ENCODE peak calls at places on chromosomes 4 and X, in seven cellular contexts. One of them, this sample, is unnamed. For H3K4me1, the result is how much of the 10 kb centered on the place peaks cover.

GRCh38 chrX:103688949-103689348 is 2.5 kb upstream of the MORF4L2 start:
- DNase-seq in ascending aorta: no peak
- DNase-seq in left ventricle myocardium inferior: no peak
- DNase-seq in neural progenitor cell: peak
- DNase-seq in IMR-90: peak
- DNase-seq in heart right ventricle: no peak
- DNase-seq in kidney: no peak
- DNase-seq in this sample: no peak

GRCh38 chrX:44651347-44651746 is 108.7 kb upstream of the FUNDC1 start:
- DNase-seq in left ventricle myocardium inferior: no peak
- DNase-seq in IMR-90: no peak
- DNase-seq in heart right ventricle: no peak
- DNase-seq in kidney: no peak
- DNase-seq in neural progenitor cell: peak
- DNase-seq in ascending aorta: no peak
- DNase-seq in this sample: no peak

GRCh38 chrX:53312946-53313745 is 31.8 kb upstream of the IQSEC2 start:
- DNase-seq in left ventricle myocardium inferior: peak
- DNase-seq in neural progenitor cell: peak
- DNase-seq in heart right ventricle: peak
- DNase-seq in ascending aorta: peak
- DNase-seq in IMR-90: peak
- DNase-seq in kidney: peak
- DNase-seq in this sample: peak

GRCh38 chr4:15303052-15303641 is 124.7 kb upstream of the C1QTNF7 start:
- DNase-seq in left ventricle myocardium inferior: no peak
- DNase-seq in heart right ventricle: no peak
- DNase-seq in kidney: no peak
- DNase-seq in neural progenitor cell: no peak
- DNase-seq in IMR-90: peak
- DNase-seq in ascending aorta: no peak
- DNase-seq in this sample: no peak

GRCh38 chr4:140243345-140243753 is 89.4 kb upstream of the MAML3 start:
- DNase-seq in neural progenitor cell: peak
- DNase-seq in left ventricle myocardium inferior: no peak
- DNase-seq in kidney: no peak
- DNase-seq in ascending aorta: no peak
- DNase-seq in heart right ventricle: no peak
- DNase-seq in IMR-90: no peak
- DNase-seq in this sample: peak

GRCh38 chr4:90025248-90025647 is 101.9 kb upstream of the CCSER1 start:
- DNase-seq in left ventricle myocardium inferior: no peak
- DNase-seq in heart right ventricle: no peak
- DNase-seq in neural progenitor cell: no peak
- DNase-seq in IMR-90: peak
- DNase-seq in kidney: no peak
- DNase-seq in ascending aorta: no peak
- DNase-seq in this sample: no peak

GRCh38 chr4:26987191-26987590 is 126.5 kb downstream of the STIM2 start:
- DNase-seq in left ventricle myocardium inferior: no peak
- DNase-seq in heart right ventricle: no peak
- DNase-seq in IMR-90: no peak
- DNase-seq in ascending aorta: no peak
- DNase-seq in kidney: no peak
- DNase-seq in neural progenitor cell: no peak
- DNase-seq in this sample: no peak

GRCh38 chr4:2843909-2844584 is 403 bp downstream of the ADD1 start:
- DNase-seq in ascending aorta: no peak
- DNase-seq in kidney: peak
- DNase-seq in heart right ventricle: peak
- DNase-seq in neural progenitor cell: peak
- DNase-seq in left ventricle myocardium inferior: peak
- DNase-seq in IMR-90: peak
- DNase-seq in this sample: no peak

GRCh38 chr4:10891866-10892265 is 207.3 kb upstream of the CLNK start:
- DNase-seq in ascending aorta: no peak
- DNase-seq in left ventricle myocardium inferior: no peak
- DNase-seq in heart right ventricle: no peak
- DNase-seq in IMR-90: no peak
- DNase-seq in neural progenitor cell: peak
- DNase-seq in kidney: no peak
- DNase-seq in this sample: no peak

GRCh38 chr4:111984169-111984873 is 160.9 kb upstream of the FAM241A start:
- DNase-seq in heart right ventricle: no peak
- DNase-seq in neural progenitor cell: no peak
- DNase-seq in IMR-90: no peak
- DNase-seq in left ventricle myocardium inferior: no peak
- DNase-seq in ascending aorta: no peak
- DNase-seq in kidney: peak
- DNase-seq in this sample: no peak

GRCh38 chr4:82891728-82892466 is 944 bp upstream of the SEC31A start:
- DNase-seq in neural progenitor cell: peak
- DNase-seq in IMR-90: peak
- DNase-seq in heart right ventricle: no peak
- DNase-seq in kidney: no peak
- DNase-seq in ascending aorta: no peak
- DNase-seq in left ventricle myocardium inferior: no peak
- DNase-seq in this sample: no peak

GRCh38 chrX:153334654-153335295 is 822 bp downstream of the ZNF275 start:
- DNase-seq in ascending aorta: no peak
- DNase-seq in IMR-90: no peak
- DNase-seq in heart right ventricle: no peak
- DNase-seq in left ventricle myocardium inferior: no peak
- DNase-seq in neural progenitor cell: no peak
- DNase-seq in kidney: no peak
- DNase-seq in this sample: no peak

GRCh38 chr4:70544279-70544870 is 26.0 kb downstream of the AMTN start:
- DNase-seq in ascending aorta: no peak
- DNase-seq in left ventricle myocardium inferior: no peak
- DNase-seq in neural progenitor cell: peak
- DNase-seq in heart right ventricle: no peak
- DNase-seq in IMR-90: peak
- DNase-seq in kidney: no peak
- DNase-seq in this sample: no peak

GRCh38 chrX:26581086-26581485 is 365.1 kb downstream of the MAGEB5 start:
- DNase-seq in kidney: no peak
- DNase-seq in neural progenitor cell: no peak
- DNase-seq in ascending aorta: no peak
- DNase-seq in IMR-90: peak
- DNase-seq in heart right ventricle: no peak
- DNase-seq in left ventricle myocardium inferior: no peak
- DNase-seq in this sample: no peak

GRCh38 chr4:123750044-123750443 is 353.4 kb downstream of the SPRY1 start:
- DNase-seq in neural progenitor cell: peak
- DNase-seq in ascending aorta: no peak
- DNase-seq in heart right ventricle: no peak
- DNase-seq in kidney: no peak
- DNase-seq in left ventricle myocardium inferior: peak
- DNase-seq in IMR-90: no peak
- DNase-seq in this sample: no peak

GRCh38 chr4:73573794-73574528 is 46.3 kb downstream of the RASSF6 start:
- DNase-seq in kidney: peak
- DNase-seq in ascending aorta: peak
- DNase-seq in IMR-90: peak
- DNase-seq in left ventricle myocardium inferior: no peak
- DNase-seq in neural progenitor cell: peak
- DNase-seq in heart right ventricle: peak
- DNase-seq in this sample: no peak

GRCh38 chrX:10633722-10634121 is 13.3 kb upstream of the MID1 start:
- DNase-seq in neural progenitor cell: no peak
- DNase-seq in IMR-90: peak
- DNase-seq in ascending aorta: peak
- DNase-seq in heart right ventricle: peak
- DNase-seq in left ventricle myocardium inferior: peak
- DNase-seq in kidney: no peak
- DNase-seq in this sample: no peak

GRCh38 chr4:80184791-80185756 is 12.2 kb upstream of the PRDM8 start:
- DNase-seq in IMR-90: no peak
- DNase-seq in neural progenitor cell: peak
- DNase-seq in heart right ventricle: no peak
- DNase-seq in left ventricle myocardium inferior: no peak
- DNase-seq in kidney: peak
- DNase-seq in ascending aorta: no peak
- DNase-seq in this sample: peak

GRCh38 chr4:80187677-80188076 is 9.6 kb upstream of the PRDM8 start:
- DNase-seq in left ventricle myocardium inferior: no peak
- DNase-seq in ascending aorta: no peak
- DNase-seq in IMR-90: no peak
- DNase-seq in neural progenitor cell: no peak
- DNase-seq in heart right ventricle: no peak
- DNase-seq in kidney: no peak
- DNase-seq in this sample: no peak

GRCh38 chr4:80186666-80187065 is 10.6 kb upstream of the PRDM8 start:
- DNase-seq in heart right ventricle: no peak
- DNase-seq in ascending aorta: no peak
- DNase-seq in IMR-90: no peak
- DNase-seq in kidney: no peak
- DNase-seq in left ventricle myocardium inferior: no peak
- DNase-seq in neural progenitor cell: peak
- DNase-seq in this sample: no peak

GRCh38 chr4:80184053-80184790 is 13.1 kb upstream of the PRDM8 start:
- DNase-seq in heart right ventricle: peak
- DNase-seq in left ventricle myocardium inferior: peak
- DNase-seq in kidney: peak
- DNase-seq in ascending aorta: peak
- DNase-seq in IMR-90: peak
- DNase-seq in neural progenitor cell: peak
- DNase-seq in this sample: peak

DNA sequence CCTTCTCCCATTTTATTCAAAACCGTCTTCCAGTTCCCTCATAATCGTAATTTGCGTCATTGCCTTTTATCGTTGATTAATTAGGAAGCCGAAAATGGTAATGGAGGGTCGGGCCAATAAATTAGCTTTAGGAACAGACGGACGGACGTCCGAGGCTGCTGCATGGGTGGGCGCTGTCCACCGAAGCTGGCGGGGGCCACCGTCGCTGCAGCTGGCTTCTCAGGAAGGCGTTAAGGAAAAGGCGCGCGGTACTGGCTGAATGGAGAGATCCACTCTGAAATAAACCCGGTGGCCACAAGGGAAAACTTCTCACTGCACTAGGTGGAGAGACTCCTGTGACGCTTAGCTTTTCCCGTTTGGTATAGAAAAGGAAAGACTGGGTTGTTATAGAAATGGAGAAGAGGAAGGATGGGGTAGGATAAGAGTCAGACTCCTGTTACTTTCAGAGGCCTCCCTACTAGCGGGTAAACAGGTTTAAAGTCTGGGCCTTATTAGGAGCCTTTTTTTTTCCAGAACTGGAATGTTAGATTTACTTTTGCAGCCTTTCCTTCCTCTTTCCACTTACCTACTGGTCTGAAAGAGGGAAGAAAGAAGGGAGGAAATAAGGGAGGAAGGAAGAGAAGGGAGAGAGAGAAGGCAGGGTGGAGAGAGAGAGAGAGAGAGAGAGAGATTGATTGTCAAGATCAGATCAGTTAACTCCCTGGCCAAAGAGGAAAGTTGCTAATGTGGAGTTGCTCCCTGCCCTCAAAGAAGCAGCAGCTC is 11.3 kb upstream of the PRDM8 start:
- DNase-seq in heart right ventricle: no peak
- DNase-seq in left ventricle myocardium inferior: no peak
- DNase-seq in kidney: no peak
- DNase-seq in neural progenitor cell: peak
- DNase-seq in IMR-90: peak
- DNase-seq in ascending aorta: no peak
- DNase-seq in this sample: no peak
- H3K4me3 ChIP-seq in heart right ventricle: peak
- H3K4me3 ChIP-seq in left ventricle myocardium inferior: peak
- H3K4me3 ChIP-seq in kidney: no peak
- H3K4me3 ChIP-seq in neural progenitor cell: no peak
- H3K4me3 ChIP-seq in IMR-90: peak
- H3K4me3 ChIP-seq in ascending aorta: peak
- H3K4me3 ChIP-seq in this sample: peak

GRCh38 chr4:143215873-143216272 is 31.2 kb downstream of the USP38 start:
- DNase-seq in ascending aorta: no peak
- DNase-seq in kidney: no peak
- DNase-seq in left ventricle myocardium inferior: no peak
- DNase-seq in IMR-90: peak
- DNase-seq in heart right ventricle: no peak
- DNase-seq in neural progenitor cell: no peak
- DNase-seq in this sample: no peak
- H3K4me1 ChIP-seq in ascending aorta: under half
- H3K4me1 ChIP-seq in kidney: under half
- H3K4me1 ChIP-seq in left ventricle myocardium inferior: under half
- H3K4me1 ChIP-seq in IMR-90: under half
- H3K4me1 ChIP-seq in heart right ventricle: under half
- H3K4me1 ChIP-seq in neural progenitor cell: under half
- H3K4me1 ChIP-seq in this sample: under half

GRCh38 chr4:4866124-4866832 is 6.8 kb downstream of the MSX1 start:
- DNase-seq in ascending aorta: no peak
- DNase-seq in neural progenitor cell: peak
- DNase-seq in heart right ventricle: no peak
- DNase-seq in IMR-90: no peak
- DNase-seq in kidney: peak
- DNase-seq in left ventricle myocardium inferior: no peak
- DNase-seq in this sample: no peak
- H3K4me3 ChIP-seq in ascending aorta: peak
- H3K4me3 ChIP-seq in neural progenitor cell: peak
- H3K4me3 ChIP-seq in heart right ventricle: peak
- H3K4me3 ChIP-seq in IMR-90: peak
- H3K4me3 ChIP-seq in kidney: no peak
- H3K4me3 ChIP-seq in left ventricle myocardium inferior: peak
- H3K4me3 ChIP-seq in this sample: peak

GRCh38 chr4:126697748-126698147 is 935.0 kb upstream of the INTU start:
- DNase-seq in kidney: no peak
- DNase-seq in heart right ventricle: no peak
- DNase-seq in ascending aorta: no peak
- DNase-seq in left ventricle myocardium inferior: no peak
- DNase-seq in IMR-90: peak
- DNase-seq in neural progenitor cell: no peak
- DNase-seq in this sample: no peak

GRCh38 chr4:126687655-126688358 is 945.0 kb upstream of the INTU start:
- DNase-seq in heart right ventricle: no peak
- DNase-seq in ascending aorta: no peak
- DNase-seq in neural progenitor cell: no peak
- DNase-seq in kidney: no peak
- DNase-seq in IMR-90: peak
- DNase-seq in left ventricle myocardium inferior: no peak
- DNase-seq in this sample: no peak

DNA sequence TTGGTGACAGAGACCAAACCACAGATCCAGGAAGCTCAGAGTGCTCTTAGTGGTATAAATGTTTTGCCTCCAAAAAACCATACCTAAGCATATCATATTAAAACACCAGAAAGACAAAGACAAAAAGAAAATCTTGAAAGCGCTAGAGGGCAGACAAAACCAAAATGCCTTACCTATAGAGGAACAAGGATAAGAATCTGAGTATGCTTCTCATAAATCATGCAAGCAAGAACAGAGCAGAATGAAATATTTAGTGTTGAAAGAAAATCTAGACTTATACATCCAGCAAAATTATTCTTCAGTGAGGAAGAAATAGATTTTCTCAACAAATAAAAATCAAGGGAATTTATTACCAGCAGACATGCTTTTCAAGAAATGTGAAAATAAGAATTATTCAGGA is 941.0 kb upstream of the INTU start:
- DNase-seq in ascending aorta: no peak
- DNase-seq in left ventricle myocardium inferior: no peak
- DNase-seq in heart right ventricle: no peak
- DNase-seq in kidney: no peak
- DNase-seq in IMR-90: no peak
- DNase-seq in neural progenitor cell: no peak
- DNase-seq in this sample: no peak
- H3K4me1 ChIP-seq in ascending aorta: under half
- H3K4me1 ChIP-seq in left ventricle myocardium inferior: under half
- H3K4me1 ChIP-seq in heart right ventricle: under half
- H3K4me1 ChIP-seq in kidney: under half
- H3K4me1 ChIP-seq in IMR-90: under half
- H3K4me1 ChIP-seq in neural progenitor cell: under half
- H3K4me1 ChIP-seq in this sample: under half

This sample was measured in CD4-positive, CD25-positive, alpha-beta regulatory T cell.